ENCODE peak calls at places on chromosomes 4 and X, in ten cellular contexts. K is GM06990, G is cardiac muscle cell, Q is aorta, W is PC-9, O is HCT116, D is SJSA1, V is stomach, J is lower lobe of right lung, P is neural progenitor cell. L is an unnamed sample.

GRCh38 chrX:7552758-7553157 is 290.2 kb upstream of the VCX start:
- DNase-seq in O (no peak), V (no peak), J (no peak), G (no peak), W (no peak), D (no peak), Q (no peak), P (no peak), K (no peak), L (no peak)

GRCh38 chr4:17788956-17789355 is 7.5 kb upstream of the FAM184B start:
- DNase-seq in K (no peak), G (no peak), D (no peak), P (no peak), O (no peak), V (no peak), Q (no peak), J (no peak), W (no peak), L (no peak)

GRCh38 chr4:74293558-74293957 is 14.7 kb upstream of the EPGN start:
- DNase-seq in K (no peak), V (no peak), O (no peak), D (no peak), Q (no peak), G (no peak), P (no peak), J (no peak), W (no peak), L (no peak)

GRCh38 chrX:18877472-18877871 is 106.4 kb downstream of the PHKA2 start:
- DNase-seq in Q (no peak), W (no peak), J (no peak), P (no peak), D (no peak), O (no peak), G (no peak), K (no peak), V (no peak), L (no peak)

GRCh38 chrX:135484636-135485289 is 35.7 kb upstream of the INTS6L start:
- DNase-seq in O (peak; percentile 21), P (peak; percentile 31), Q (no peak), G (peak; percentile 48), J (no peak), W (no peak), D (peak; percentile 1), K (no peak), V (no peak), L (no peak)

GRCh38 chr4:11635336-11635735 is 206.6 kb upstream of the HS3ST1 start:
- DNase-seq in W (peak; percentile 71), K (no peak), J (no peak), O (peak; percentile 88), G (no peak), Q (no peak), P (no peak), D (no peak), V (no peak), L (no peak)

GRCh38 chrX:53122013-53122412 is 28.1 kb downstream of the KANTR start:
- DNase-seq in D (no peak), W (no peak), J (no peak), O (no peak), Q (no peak), V (no peak), G (no peak), P (no peak), K (no peak), L (peak; percentile 18)

GRCh38 chr4:98932539-98932938 is 3.6 kb upstream of the EIF4E start:
- DNase-seq in O (no peak), D (no peak), J (no peak), K (peak; percentile 28), P (no peak), Q (no peak), V (no peak), G (no peak), W (no peak), L (no peak)

GRCh38 chrX:2502668-2503519 is 2.1 kb upstream of the DHRSX start:
- DNase-seq in P (no peak), K (no peak), W (peak; percentile 20), O (no peak), G (no peak), D (no peak), J (no peak), V (peak; percentile 25), Q (peak; percentile 30), L (no peak)

GRCh38 chr4:158068063-158068462 is 104.8 kb downstream of the GASK1B start:
- DNase-seq in W (no peak), P (no peak), G (no peak), K (no peak), J (no peak), V (no peak), O (no peak), Q (no peak), D (no peak), L (no peak)

GRCh38 chr4:188127157-188127874 is 11.9 kb upstream of the TRIML1 start:
- DNase-seq in Q (no peak), K (no peak), O (peak; percentile 86), D (peak; percentile 4), W (no peak), G (no peak), P (no peak), J (no peak), V (no peak), L (peak; percentile 61)

GRCh38 chrX:154490021-154490413 is 412 bp downstream of the SLC10A3 start:
- DNase-seq in Q (no peak), D (peak; percentile 55), W (no peak), J (no peak), K (no peak), G (no peak), O (no peak), P (no peak), V (no peak), L (peak; percentile 55)

GRCh38 chr4:61319156-61319555 is 119.0 kb downstream of the ADGRL3 start:
- DNase-seq in Q (no peak), K (no peak), V (no peak), W (no peak), D (no peak), O (no peak), P (no peak), J (no peak), G (no peak), L (no peak)

GRCh38 chrX:153533041-153533565 is 15.7 kb downstream of the ATP2B3 start:
- DNase-seq in J (no peak), P (no peak), O (no peak), K (no peak), G (no peak), V (no peak), D (no peak), Q (no peak), W (no peak), L (no peak)

GRCh38 chrX:27997641-27998040 is 16.4 kb upstream of the DCAF8L1 start:
- DNase-seq in V (no peak), W (no peak), K (no peak), O (no peak), G (no peak), P (no peak), Q (no peak), D (no peak), J (no peak), L (no peak)

GRCh38 chrX:113522814-113523213 is 682.2 kb upstream of the AMOT start:
- DNase-seq in P (no peak), O (no peak), V (no peak), K (peak; percentile 1), Q (no peak), D (no peak), J (no peak), G (no peak), W (no peak), L (no peak)

GRCh38 chr4:80324171-80324570 is 11.4 kb upstream of the CFAP299 start:
- DNase-seq in K (no peak), P (no peak), V (no peak), O (no peak), D (no peak), G (no peak), Q (no peak), W (no peak), J (no peak), L (no peak)

GRCh38 chr4:123562994-123563745 is 166.6 kb downstream of the SPRY1 start:
- DNase-seq in P (no peak), O (no peak), J (no peak), D (no peak), V (no peak), W (no peak), Q (no peak), K (no peak), G (no peak), L (no peak)

GRCh38 chr4:71074452-71075299 is 81.2 kb downstream of the DCK start:
- DNase-seq in V (peak; percentile 41), K (no peak), P (no peak), W (no peak), D (no peak), O (no peak), J (no peak), G (peak; percentile 49), Q (no peak), L (peak; percentile 2)

DNA sequence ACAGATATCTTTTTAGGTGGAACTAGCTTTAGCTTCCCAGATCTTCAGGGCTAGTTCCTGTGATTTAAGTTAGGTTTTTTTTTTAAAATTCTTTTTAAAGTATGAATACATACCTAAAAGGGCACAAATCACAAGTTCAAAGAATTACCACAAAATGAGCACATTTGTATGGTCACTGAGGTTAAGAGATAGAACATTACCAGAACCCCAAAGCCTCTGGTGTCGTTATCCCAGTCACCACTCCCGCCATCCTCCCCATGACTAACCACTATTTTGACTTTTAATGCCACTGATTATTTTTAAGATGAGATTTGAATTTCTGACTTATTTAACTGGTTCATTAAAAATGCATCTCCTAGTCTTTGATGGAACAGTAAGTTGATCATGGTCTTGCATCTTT is 5.4 kb downstream of the PGK1 start:
- DNase-seq in G (no peak), W (no peak), K (no peak), P (no peak), J (no peak), Q (no peak), O (no peak), V (no peak), D (no peak), L (no peak)
- H3K27me3 ChIP-seq in G (no peaks in the 10 kb centered on the region), W (no peaks in the 10 kb centered on the region), K (no peaks in the 10 kb centered on the region), P (no peaks in the 10 kb centered on the region), J (no peaks in the 10 kb centered on the region), Q (no peaks in the 10 kb centered on the region), O (no peaks in the 10 kb centered on the region), V (no peaks in the 10 kb centered on the region), D (no peaks in the 10 kb centered on the region), L (no peaks in the 10 kb centered on the region)

GRCh38 chr4:87240341-87240740 is 19.9 kb upstream of the KLHL8 start:
- DNase-seq in P (no peak), J (no peak), W (no peak), K (no peak), D (no peak), G (no peak), V (no peak), O (no peak), Q (no peak), L (no peak)
- H3K4me3 ChIP-seq in P (no peak overlapping the region), J (no peak overlapping the region), W (no peak overlapping the region), K (no peak overlapping the region), D (no peak overlapping the region), G (no peak overlapping the region), V (no peak overlapping the region), O (no peak overlapping the region), Q (no peak overlapping the region), L (no peak overlapping the region)

GRCh38 chr4:3223986-3224748 is 24.8 kb upstream of the MSANTD1 start:
- DNase-seq in P (no peak), W (no peak), V (no peak), Q (peak; percentile 40), J (peak; percentile 28), K (no peak), G (no peak), D (no peak), O (no peak), L (no peak)
- H3K36me3 ChIP-seq in P (no peaks in the 10 kb centered on the region), W (no peaks in the 10 kb centered on the region), V (peaks cover 95% of the 10 kb centered on the region), Q (peaks cover 3% of the 10 kb centered on the region), J (peaks cover 94% of the 10 kb centered on the region), K (peaks cover 51% of the 10 kb centered on the region), G (peaks cover 28% of the 10 kb centered on the region), D (peaks cover 5% of the 10 kb centered on the region), O (peaks cover 21% of the 10 kb centered on the region), L (peaks cover 2% of the 10 kb centered on the region)

GRCh38 chr4:46392421-46392820 is 2.5 kb upstream of the GABRA2 start:
- DNase-seq in D (no peak), J (no peak), K (no peak), P (peak; percentile 38), Q (no peak), O (no peak), V (no peak), W (no peak), G (no peak), L (no peak)
- H3K27me3 ChIP-seq in D (no peaks in the 10 kb centered on the region), J (peaks cover 24% of the 10 kb centered on the region), K (no peaks in the 10 kb centered on the region), P (peaks cover 71% of the 10 kb centered on the region), Q (no peaks in the 10 kb centered on the region), O (no peaks in the 10 kb centered on the region), V (peaks cover 28% of the 10 kb centered on the region), W (no peaks in the 10 kb centered on the region), G (peaks cover 59% of the 10 kb centered on the region), L (peaks cover 17% of the 10 kb centered on the region)